ENCODE peak calls at places on chromosomes 5 and 9, in five cellular contexts. O, I, J, P and Q are unnamed samples.

GRCh38 chr5:5372930-5373329 is 49.5 kb upstream of the ICE1 start:
- DNase-seq in I (no peak), J (no peak), P (no peak), O (no peak), Q (no peak)

GRCh38 chr9:5352637-5353248 is 13.1 kb upstream of the RLN1 start:
- DNase-seq in J (no peak), O (no peak), P (no peak), I (no peak), Q (no peak)

GRCh38 chr9:110148868-110149267 is 59.1 kb downstream of the C9orf152 start:
- DNase-seq in P (no peak), O (no peak), J (no peak), I (no peak), Q (no peak)

GRCh38 chr9:107733530-107733907 is 243.9 kb upstream of the KLF4 start:
- DNase-seq in P (peak), I (no peak), O (no peak), J (no peak), Q (no peak)

GRCh38 chr5:78056901-78057514 is 237.5 kb downstream of the AP3B1 start:
- DNase-seq in P (no peak), O (no peak), J (no peak), I (no peak), Q (no peak)

GRCh38 chr5:131381011-131381410 is 117.2 kb downstream of the CDC42SE2 start:
- DNase-seq in P (no peak), J (no peak), O (no peak), I (no peak), Q (no peak)

GRCh38 chr5:173919443-173919842 is 31.3 kb downstream of the CPEB4 start:
- DNase-seq in J (no peak), P (no peak), I (no peak), O (no peak), Q (no peak)

GRCh38 chr5:179623906-179624741 is 653 bp upstream of the HNRNPH1 start:
- DNase-seq in J (no peak), P (no peak), O (no peak), I (no peak), Q (peak)

GRCh38 chr5:66246621-66247020 is 102.5 kb downstream of the SREK1 start:
- DNase-seq in J (no peak), P (no peak), I (no peak), O (no peak), Q (no peak)

GRCh38 chr5:112418412-112419049 is 546 bp downstream of the EPB41L4A start:
- DNase-seq in P (peak), J (no peak), I (no peak), O (no peak), Q (no peak)

GRCh38 chr5:151081426-151082273 is 816 bp upstream of the TNIP1 start:
- DNase-seq in P (no peak), O (no peak), I (no peak), J (no peak), Q (no peak)

GRCh38 chr9:68979538-68980314 is 34.2 kb downstream of the PRKACG start:
- DNase-seq in I (no peak), J (no peak), O (no peak), P (no peak), Q (no peak)

GRCh38 chr5:10691826-10692785 is 68.9 kb downstream of the DAP start:
- DNase-seq in J (no peak), I (no peak), O (no peak), P (no peak), Q (no peak)

GRCh38 chr5:78095119-78095518 is 199.4 kb downstream of the AP3B1 start:
- DNase-seq in P (no peak), J (no peak), O (no peak), I (no peak), Q (no peak)

GRCh38 chr9:21777701-21778100 is 24.7 kb upstream of the MTAP start:
- DNase-seq in I (no peak), J (no peak), O (no peak), P (no peak), Q (no peak)

GRCh38 chr5:41707853-41708603 is 162.2 kb downstream of the OXCT1 start:
- DNase-seq in I (peak), O (no peak), P (no peak), J (no peak), Q (no peak)

GRCh38 chr5:107058239-107058638 is 612.5 kb downstream of the EFNA5 start:
- DNase-seq in P (no peak), J (no peak), I (no peak), O (no peak), Q (no peak)

GRCh38 chr5:173823721-173824567 is 64.2 kb upstream of the CPEB4 start:
- DNase-seq in P (peak), O (no peak), J (no peak), I (no peak), Q (no peak)

GRCh38 chr9:110101531-110102161 is 106.3 kb downstream of the C9orf152 start:
- DNase-seq in O (no peak), P (no peak), J (no peak), I (no peak), Q (no peak)

GRCh38 chr5:5598547-5599113 is 176.2 kb downstream of the ICE1 start:
- DNase-seq in P (no peak), O (no peak), J (no peak), I (no peak), Q (no peak)

GRCh38 chr9:75448281-75448680 is 360.0 kb downstream of the OSTF1 start:
- DNase-seq in P (peak), O (no peak), I (no peak), J (no peak), Q (no peak)

GRCh38 chr9:78934880-78935279 is 636.9 kb upstream of the TLE4 start:
- DNase-seq in P (no peak), I (no peak), J (no peak), O (no peak), Q (no peak)

GRCh38 chr5:150641006-150641570 is 628 bp downstream of the SYNPO start:
- DNase-seq in O (no peak), I (no peak), J (no peak), P (no peak), Q (no peak)

GRCh38 chr5:16668194-16668593 is 51.4 kb upstream of the RETREG1 start:
- DNase-seq in J (no peak), I (no peak), P (no peak), O (no peak), Q (no peak)

GRCh38 chr9:130483281-130483949 is 38.7 kb downstream of the ASS1 start:
- DNase-seq in I (no peak), O (no peak), J (no peak), P (no peak), Q (no peak)

GRCh38 chr5:171498166-171498565 is 78.7 kb downstream of the FGF18 start:
- DNase-seq in O (no peak), P (no peak), J (no peak), I (no peak), Q (no peak)

GRCh38 chr5:43572357-43572756 is 15.5 kb upstream of the PAIP1 start:
- DNase-seq in J (no peak), P (peak), O (no peak), I (no peak), Q (no peak)

GRCh38 chr5:58765058-58765457 is 182.2 kb downstream of the RAB3C start:
- DNase-seq in J (no peak), O (no peak), I (no peak), P (no peak), Q (no peak)

GRCh38 chr5:43602456-43602817 is 543 bp upstream of the NNT start:
- DNase-seq in J (no peak), I (no peak), O (peak), P (peak), Q (no peak)

GRCh38 chr5:151580858-151581257 is 10.3 kb downstream of the FAT2 start:
- DNase-seq in I (no peak), O (no peak), P (no peak), J (no peak), Q (no peak)